ENCODE peak calls at places on chromosomes 6 and 20, in five cellular contexts. W is stomach, C is right lobe of liver, P is OCI-LY7, F is heart right ventricle. J is an unnamed sample. For H3K36me3, the result is how much of the 10 kb centered on the place peaks cover.

GRCh38 chr6:134097114-134097707 is 44.8 kb upstream of the SLC2A12 start:
- DNase-seq in F (peak), W (peak), P (peak), C (no peak), J (peak)

GRCh38 chr6:169340395-169340794 is 86.7 kb upstream of the THBS2 start:
- DNase-seq in P (no peak), F (no peak), C (no peak), W (no peak), J (no peak)

GRCh38 chr20:19683168-19683567 is 74.9 kb upstream of the RIN2 start:
- DNase-seq in P (no peak), C (no peak), W (no peak), F (no peak), J (no peak)

GRCh38 chr6:43916924-43917877 is 147.2 kb downstream of the VEGFA start:
- DNase-seq in F (no peak), P (no peak), W (peak), C (peak), J (no peak)

GRCh38 chr6:5570641-5571040 is 309.3 kb downstream of the FARS2 start:
- DNase-seq in W (no peak), P (no peak), C (no peak), F (no peak), J (no peak)

GRCh38 chr6:162817196-162817595 is 89.4 kb downstream of the PACRG start:
- DNase-seq in W (no peak), C (no peak), P (no peak), F (no peak), J (no peak)

GRCh38 chr6:168103036-168103830 is 24.2 kb upstream of the FRMD1 start:
- DNase-seq in F (no peak), W (no peak), P (no peak), C (no peak), J (no peak)

GRCh38 chr6:15287670-15288069 is 41.8 kb downstream of the JARID2 start:
- DNase-seq in W (no peak), F (no peak), C (no peak), P (peak), J (no peak)

GRCh38 chr20:46058656-46059281 is 29.8 kb downstream of the SLC12A5 start:
- DNase-seq in C (no peak), W (no peak), F (no peak), P (no peak), J (no peak)

GRCh38 chr6:30752164-30752927 is 8.0 kb upstream of the IER3 start:
- DNase-seq in P (no peak), W (peak), F (peak), C (peak), J (no peak)

GRCh38 chr6:150573041-150573681 is 26.5 kb upstream of the PLEKHG1 start:
- DNase-seq in F (peak), W (no peak), C (peak), P (no peak), J (no peak)

GRCh38 chr20:46308258-46309157 is at the start of gene CDH22:
- DNase-seq in F (peak), C (no peak), P (peak), W (peak), J (no peak)

GRCh38 chr20:21103582-21104465 is 2.3 kb downstream of the LINC00237 start:
- DNase-seq in F (no peak), C (no peak), P (no peak), W (no peak), J (no peak)
- H3K36me3 ChIP-seq in F (under half), C (under half), P (under half), W (under half), J (under half)

DNA sequence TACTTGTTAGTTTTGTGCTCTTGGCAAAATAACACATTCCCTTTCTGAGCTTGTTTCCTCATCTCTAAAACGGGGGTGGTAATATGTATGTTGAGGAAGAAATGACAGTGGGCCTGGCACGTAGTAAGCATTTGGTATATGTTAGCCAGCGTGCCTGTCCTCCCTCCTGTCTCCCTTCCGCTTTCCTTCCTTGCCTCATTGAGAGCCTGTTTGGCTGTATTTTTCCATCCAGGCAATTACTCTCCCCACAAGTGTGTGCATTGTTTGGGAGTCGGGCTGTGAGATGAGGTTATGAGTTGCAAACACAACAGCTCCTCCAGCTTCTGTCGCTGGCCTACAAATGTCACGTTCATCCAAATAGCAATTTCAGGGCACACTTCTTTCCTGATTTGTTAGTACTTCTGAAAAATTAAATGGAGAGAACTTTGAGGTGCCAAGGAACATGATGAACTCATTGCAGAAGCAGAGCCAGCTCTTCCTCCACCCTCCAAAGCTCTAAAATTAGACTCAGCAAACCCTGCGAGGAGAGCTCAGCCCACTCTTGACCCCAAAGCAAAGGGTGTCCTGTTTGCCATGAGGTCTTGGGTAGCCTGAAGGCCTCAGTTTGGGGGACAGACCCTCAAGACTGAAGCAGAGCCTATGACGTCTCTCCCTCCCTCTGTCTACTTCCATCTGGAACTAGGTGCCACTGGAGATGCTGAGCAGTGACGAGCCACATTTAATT is 50.7 kb upstream of the TOX2 start:
- DNase-seq in W (no peak), C (no peak), F (no peak), P (no peak), J (no peak)
- H3K27ac ChIP-seq in W (no peak), C (no peak), F (no peak), P (no peak), J (no peak)

GRCh38 chr6:1554241-1554880 is 55.4 kb upstream of the FOXC1 start:
- DNase-seq in F (no peak), C (no peak), P (no peak), W (no peak), J (no peak)

GRCh38 chr6:1558388-1558787 is 51.3 kb upstream of the FOXC1 start:
- DNase-seq in W (no peak), C (no peak), F (no peak), P (no peak), J (no peak)

GRCh38 chr6:1552296-1552761 is 57.4 kb upstream of the FOXC1 start:
- DNase-seq in F (no peak), W (no peak), C (no peak), P (peak), J (no peak)

GRCh38 chr6:1553562-1554088 is 56.1 kb upstream of the FOXC1 start:
- DNase-seq in W (no peak), F (no peak), C (no peak), P (no peak), J (no peak)

GRCh38 chr6:1554881-1555569 is 54.7 kb upstream of the FOXC1 start:
- DNase-seq in F (peak), W (peak), C (peak), P (no peak), J (no peak)
- TF ChIP-seq CTCF in F (peak), W (no peak), C (peak), P (peak), J (no peak)

DNA sequence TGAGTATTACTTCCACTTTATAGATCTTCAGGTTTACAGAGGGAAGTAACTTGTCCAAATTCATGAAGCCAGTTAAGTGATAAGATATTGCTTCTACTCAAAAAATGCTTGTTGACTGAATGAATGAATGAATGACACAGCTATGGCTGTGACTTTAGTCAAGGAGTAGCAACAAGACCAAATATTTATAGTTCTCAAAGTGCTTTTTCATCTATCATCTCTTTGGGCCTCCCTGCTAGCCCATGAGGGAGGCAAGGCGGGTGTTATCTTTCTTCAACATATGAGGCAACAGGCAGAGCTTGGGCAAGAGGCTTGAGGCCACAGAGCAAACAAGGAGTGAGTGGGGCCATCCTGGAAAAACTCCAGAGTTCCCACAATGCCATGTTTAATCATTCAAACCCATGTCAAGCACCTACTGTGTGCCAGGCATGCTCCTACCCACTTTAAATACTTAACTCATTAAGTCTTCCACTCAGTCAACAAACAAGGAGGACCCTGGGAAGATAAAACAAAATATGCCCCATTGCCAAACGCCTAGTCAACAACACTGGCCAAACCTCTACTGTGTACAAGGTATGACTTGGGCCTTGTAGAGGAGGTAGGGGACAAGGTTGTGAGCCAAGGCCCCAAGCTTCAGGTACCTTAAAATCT is 15.9 kb downstream of the BCL2L1 start:
- DNase-seq in W (no peak), C (no peak), F (no peak), P (no peak), J (no peak)
- H3K36me3 ChIP-seq in W (under half), C (under half), F (under half), P (half or more), J (half or more)

DNA sequence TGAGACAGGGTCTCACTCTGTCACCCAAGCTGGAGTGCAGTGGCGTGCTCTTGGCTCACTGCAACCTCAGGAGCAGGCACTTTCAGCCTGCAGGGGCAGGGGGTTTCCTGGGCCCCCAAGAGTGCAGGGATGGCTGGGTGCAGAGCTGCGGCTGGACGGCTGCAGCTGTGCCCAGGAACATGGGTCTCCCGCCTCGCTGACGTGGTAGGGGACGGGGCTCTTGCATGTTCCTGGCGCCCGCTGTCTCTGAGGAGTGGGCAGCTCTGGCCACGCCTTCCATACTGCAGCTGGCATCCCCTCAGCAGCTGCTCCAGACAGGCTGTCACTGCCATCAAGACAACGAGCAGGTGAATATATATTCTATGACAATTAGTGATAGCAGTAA is 2.2 kb upstream of the DEK start:
- DNase-seq in C (no peak), P (no peak), W (no peak), F (no peak), J (no peak)
- H3K27ac ChIP-seq in C (no peak), P (no peak), W (no peak), F (no peak), J (no peak)

GRCh38 chr20:38337561-38338140 is 8.6 kb upstream of the LBP start:
- DNase-seq in P (peak), C (peak), W (no peak), F (no peak), J (no peak)
- TF ChIP-seq CTCF in P (peak), C (peak), W (no peak), F (peak), J (peak)

DNA sequence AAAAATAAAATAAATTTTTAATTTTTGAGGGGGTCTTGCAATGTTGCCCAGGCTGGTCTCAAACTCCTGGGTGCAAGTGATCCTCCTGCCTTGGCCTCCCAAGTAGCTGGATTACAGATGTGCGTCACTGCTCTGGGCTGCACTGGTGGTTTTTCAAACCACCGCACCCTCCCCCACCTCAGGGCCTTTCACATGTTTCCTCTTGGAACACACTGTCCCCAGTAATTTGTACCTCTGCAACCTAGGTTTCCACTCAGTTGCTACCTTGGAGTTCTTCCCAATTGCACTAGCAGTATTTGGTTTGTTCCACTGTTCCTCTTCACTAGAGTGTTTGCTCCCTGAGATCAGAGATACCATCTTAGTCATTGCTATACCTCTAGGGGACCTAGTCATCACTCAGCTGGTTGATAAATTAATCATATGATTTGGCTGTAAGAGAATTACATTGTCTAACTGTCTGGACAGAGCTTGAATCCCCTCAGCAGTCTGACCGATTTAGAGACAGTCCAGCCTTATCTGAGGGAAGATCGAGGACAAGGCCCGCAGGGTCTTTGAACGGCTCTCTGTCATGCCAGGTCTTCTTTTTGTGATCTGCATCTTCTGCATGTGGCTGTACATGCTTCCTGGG is 32.0 kb downstream of the CEP43 start:
- DNase-seq in P (no peak), C (no peak), W (no peak), F (no peak), J (no peak)
- H3K36me3 ChIP-seq in P (half or more), C (half or more), W (half or more), F (under half), J (half or more)

GRCh38 chr6:32047855-32048766 is 9.9 kb downstream of the CYP21A2 start:
- DNase-seq in W (peak), C (peak), F (peak), P (peak), J (peak)
- H3K27ac ChIP-seq in W (peak), C (no peak), F (peak), P (no peak), J (no peak)

J was measured in DND-41.